ENCODE peak calls at places on chromosome 19, in five cellular contexts. C is tibial nerve; N is CD4-positive, alpha-beta T cell; Q is mesendoderm; M is dorsolateral prefrontal cortex. G is an unnamed sample.
A peak's percentile ranks its signal among the peaks of the same experiment; 100 is the strongest.

GRCh38 chr19:44764975-44765948 is 12.4 kb upstream of the CBLC start:
- DNase-seq in C (no peak), N (no peak), Q (no peak), M (no peak), G (no peak)

GRCh38 chr19:29410974-29411615 is 114.7 kb upstream of the VSTM2B start:
- DNase-seq in C (no peak), N (no peak), Q (no peak), M (peak; percentile 79), G (no peak)

GRCh38 chr19:12187625-12188024 is 24.7 kb downstream of the ZNF136 start:
- DNase-seq in C (no peak), N (no peak), Q (peak; percentile 20), M (no peak), G (no peak)

GRCh38 chr19:21588202-21588601 is 82.8 kb downstream of the ZNF429 start:
- DNase-seq in C (no peak), N (no peak), Q (no peak), M (no peak), G (no peak)

GRCh38 chr19:11337080-11337479 is 2.4 kb downstream of the RAB3D start:
- DNase-seq in C (no peak), N (no peak), Q (no peak), M (no peak), G (no peak)

GRCh38 chr19:9309974-9310446 is 372 bp upstream of the ZNF699 start:
- DNase-seq in C (peak; percentile 74), N (no peak), Q (peak; percentile 97), M (peak; percentile 89), G (no peak)

GRCh38 chr19:2494447-2495129 is 18.7 kb downstream of the GADD45B start:
- DNase-seq in C (peak; percentile 60), N (peak; percentile 72), Q (peak; percentile 67), M (peak; percentile 42), G (peak; percentile 65)

GRCh38 chr19:51294211-51294976 is 17.1 kb upstream of the IGLON5 start:
- DNase-seq in C (no peak), N (no peak), Q (peak; percentile 44), M (no peak), G (no peak)

GRCh38 chr19:13036366-13036976 is 41.2 kb downstream of the NFIX start:
- DNase-seq in C (no peak), N (no peak), Q (peak; percentile 88), M (no peak), G (no peak)

GRCh38 chr19:52992109-52993004 is 21.4 kb upstream of the ERVV-1 start:
- DNase-seq in C (no peak), N (no peak), Q (peak; percentile 21), M (peak; percentile 47), G (no peak)

GRCh38 chr19:10430505-10431253 is 10.3 kb downstream of the PDE4A start:
- DNase-seq in C (no peak), N (no peak), Q (no peak), M (no peak), G (peak; percentile 20)

GRCh38 chr19:46357846-46358583 is 11.1 kb downstream of the PPP5C start:
- DNase-seq in C (no peak), N (no peak), Q (no peak), M (no peak), G (no peak)

GRCh38 chr19:32675720-32676185 is at the start of gene RGS9BP:
- DNase-seq in C (peak; percentile 58), N (peak; percentile 54), Q (peak; percentile 49), M (peak; percentile 68), G (peak; percentile 71)

GRCh38 chr19:49976496-49976895 is 15.5 kb upstream of the SIGLEC11 start:
- DNase-seq in C (no peak), N (no peak), Q (peak; percentile 10), M (no peak), G (no peak)

GRCh38 chr19:35272122-35272715 is 3.5 kb downstream of the USF2 start:
- DNase-seq in C (no peak), N (no peak), Q (no peak), M (no peak), G (peak; percentile 23)

G was measured in hypothalamus.